ENCODE peak calls at places on chromosomes 11 and 22, in seven cellular contexts. H is GM12865, M is breast epithelium, Z is H9, U is RWPE1, W is GM23338, J is spleen. K is an unnamed sample.

GRCh38 chr22:36853407-36854099 is 7.3 kb upstream of the NCF4 start:
- DNase-seq in Z (peak; percentile 87), U (no peak), W (peak; percentile 93), J (peak; percentile 96), M (no peak), H (peak; percentile 85), K (peak; percentile 81)

GRCh38 chr11:102341844-102342318 is 5.1 kb upstream of the BIRC2 start:
- DNase-seq in M (peak; percentile 68), H (peak; percentile 87), U (peak; percentile 64), W (peak; percentile 94), Z (peak; percentile 82), J (no peak), K (peak; percentile 74)

GRCh38 chr11:86869966-86870570 is 69.7 kb downstream of the PRSS23 start:
- DNase-seq in W (peak; percentile 86), J (no peak), Z (peak; percentile 54), M (peak; percentile 23), U (peak; percentile 60), H (peak; percentile 40), K (peak; percentile 70)

GRCh38 chr11:35916270-35916669 is 27.6 kb upstream of the LDLRAD3 start:
- DNase-seq in U (no peak), Z (no peak), W (no peak), H (peak; percentile 30), M (no peak), J (no peak), K (no peak)

GRCh38 chr11:6646631-6647281 is 8.9 kb downstream of the DCHS1 start:
- DNase-seq in M (no peak), U (no peak), H (peak; percentile 68), W (peak; percentile 29), J (peak; percentile 88), Z (no peak), K (peak; percentile 41)

GRCh38 chr11:68373189-68373809 is 60.9 kb downstream of the LRP5 start:
- DNase-seq in W (no peak), Z (no peak), U (no peak), M (no peak), J (no peak), H (no peak), K (peak; percentile 24)

GRCh38 chr11:14645247-14645912 is 1.8 kb downstream of the PDE3B start:
- DNase-seq in H (peak; percentile 10), Z (no peak), U (peak; percentile 43), J (no peak), W (no peak), M (no peak), K (no peak)

GRCh38 chr22:37552560-37553163 is 7.6 kb upstream of the CDC42EP1 start:
- DNase-seq in U (no peak), M (no peak), Z (peak; percentile 75), H (no peak), J (no peak), W (peak; percentile 80), K (peak; percentile 67)

GRCh38 chr11:130025371-130025770 is 22.7 kb upstream of the PRDM10 start:
- DNase-seq in W (no peak), Z (no peak), M (no peak), H (no peak), J (no peak), U (no peak), K (no peak)

GRCh38 chr22:48893288-48894063 is 934.2 kb downstream of the BRD1 start:
- DNase-seq in Z (no peak), U (no peak), W (no peak), J (no peak), H (no peak), M (no peak), K (no peak)

GRCh38 chr22:39234867-39235687 is 9.7 kb downstream of the PDGFB start:
- DNase-seq in J (no peak), M (peak; percentile 70), H (no peak), U (peak; percentile 68), Z (no peak), W (no peak), K (no peak)

GRCh38 chr11:120043323-120043945 is 94.5 kb downstream of the TRIM29 start:
- DNase-seq in Z (peak; percentile 18), J (no peak), U (no peak), H (no peak), M (no peak), W (no peak), K (no peak)

GRCh38 chr11:19200410-19201201 is 1.2 kb downstream of the CSRP3 start:
- DNase-seq in U (peak; percentile 71), W (no peak), H (no peak), M (peak; percentile 61), Z (no peak), J (no peak), K (no peak)

GRCh38 chr11:122149232-122149631 is 33.2 kb upstream of the BLID start:
- DNase-seq in M (no peak), U (no peak), H (no peak), Z (no peak), J (no peak), W (no peak), K (no peak)
- TF ChIP-seq CTCF in M (no peak), U (no peak), H (no peak), Z (no peak), J (no peak), W (no peak), K (no peak)

GRCh38 chr11:66258473-66258893 is 10.0 kb upstream of the RAB1B start:
- DNase-seq in J (no peak), M (no peak), U (no peak), W (no peak), H (no peak), Z (no peak), K (no peak)
- TF ChIP-seq CTCF in J (peak; percentile 1), M (peak; percentile 3), U (peak; percentile 42), W (no peak), H (no peak), Z (no peak), K (peak; percentile 13)

DNA sequence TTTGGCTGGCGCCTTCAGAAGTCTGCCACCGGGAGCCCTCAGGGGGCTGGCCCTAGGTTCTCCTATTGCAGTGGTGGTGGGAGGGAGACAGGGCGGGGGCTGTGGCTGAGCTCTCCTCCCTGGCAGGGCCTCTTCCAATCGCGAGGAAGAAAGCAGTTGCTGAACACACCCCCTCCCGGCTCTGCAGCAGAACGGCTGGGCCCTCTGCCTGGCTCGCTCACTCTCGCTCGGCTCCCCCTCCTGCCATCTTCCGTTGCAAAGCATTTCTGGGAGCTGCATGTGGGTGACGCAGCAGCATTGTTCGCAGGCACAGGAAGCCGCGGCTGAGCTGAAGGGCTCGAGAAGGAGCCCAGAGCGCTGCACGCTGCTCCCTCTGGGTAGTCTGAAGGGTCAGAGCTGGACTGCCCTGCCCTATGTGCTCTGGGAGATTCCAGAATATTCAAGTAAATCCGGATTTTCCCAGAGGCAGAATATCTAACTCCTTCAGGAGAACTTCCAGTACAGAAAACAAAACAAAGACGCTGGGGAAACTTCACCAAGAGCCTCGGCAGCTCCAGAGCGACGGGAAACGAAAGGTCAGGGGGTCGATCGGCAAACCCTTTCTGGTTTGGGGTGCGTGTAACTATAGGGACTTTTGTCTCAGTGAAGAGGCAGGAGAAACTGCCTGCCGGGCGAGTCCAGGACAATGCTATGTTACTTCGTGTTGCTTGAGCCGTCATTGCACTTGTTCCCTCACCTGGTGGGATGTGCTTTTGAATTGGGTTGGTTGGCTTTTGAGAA is 26.3 kb upstream of the GRK2 start:
- DNase-seq in M (peak; percentile 98), W (peak; percentile 99), U (peak; percentile 95), H (peak; percentile 99), Z (peak; percentile 100), J (peak; percentile 98), K (peak; percentile 93)
- TF ChIP-seq CTCF in M (peak; percentile 30), W (no peak), U (no peak), H (no peak), Z (no peak), J (no peak), K (no peak)

GRCh38 chr11:90294091-90294490 is 71.2 kb upstream of the CHORDC1 start:
- DNase-seq in M (no peak), J (no peak), H (no peak), W (no peak), Z (no peak), U (no peak), K (no peak)

GRCh38 chr11:90286640-90287039 is 63.8 kb upstream of the CHORDC1 start:
- DNase-seq in W (peak; percentile 3), J (no peak), Z (no peak), H (no peak), M (no peak), U (no peak), K (no peak)

GRCh38 chr11:90288207-90288821 is 65.5 kb upstream of the CHORDC1 start:
- DNase-seq in M (no peak), U (peak; percentile 45), W (peak; percentile 57), J (no peak), Z (no peak), H (peak; percentile 23), K (no peak)
- TF ChIP-seq CTCF in M (peak; percentile 47), U (peak; percentile 66), W (peak; percentile 94), J (no peak), Z (peak; percentile 90), H (peak; percentile 34), K (peak; percentile 73)

GRCh38 chr11:46309669-46310288 is 32.3 kb downstream of the CREB3L1 start:
- DNase-seq in H (peak; percentile 57), M (no peak), Z (no peak), U (no peak), J (no peak), W (no peak), K (no peak)
- TF ChIP-seq CTCF in H (no peak), M (no peak), Z (no peak), U (no peak), J (no peak), W (no peak), K (no peak)